ENCODE peak calls at places on chromosome 6, in ten cellular contexts. One of them, this sample, is unnamed. For H3K4me1, the result is how much of the 10 kb centered on the place peaks cover.

GRCh38 chr6:132005177-132005576 is 54.0 kb upstream of the CCN2 start:
- DNase-seq in A549: no peak
- DNase-seq in transverse colon: no peak
- DNase-seq in heart left ventricle: no peak
- DNase-seq in tibial nerve: no peak
- DNase-seq in esophagus squamous epithelium: no peak
- DNase-seq in ovary: no peak
- DNase-seq in right lobe of liver: no peak
- DNase-seq in body of pancreas: no peak
- DNase-seq in breast epithelium: no peak
- DNase-seq in this sample: no peak

GRCh38 chr6:139763468-139764214 is 389.2 kb upstream of the CITED2 start:
- DNase-seq in A549: no peak
- DNase-seq in transverse colon: no peak
- DNase-seq in heart left ventricle: no peak
- DNase-seq in tibial nerve: no peak
- DNase-seq in esophagus squamous epithelium: no peak
- DNase-seq in ovary: no peak
- DNase-seq in right lobe of liver: no peak
- DNase-seq in body of pancreas: no peak
- DNase-seq in breast epithelium: no peak
- DNase-seq in this sample: no peak

GRCh38 chr6:105593056-105593455 is 190.2 kb upstream of the PREP start:
- DNase-seq in A549: no peak
- DNase-seq in transverse colon: no peak
- DNase-seq in heart left ventricle: no peak
- DNase-seq in tibial nerve: no peak
- DNase-seq in esophagus squamous epithelium: no peak
- DNase-seq in ovary: no peak
- DNase-seq in right lobe of liver: no peak
- DNase-seq in body of pancreas: no peak
- DNase-seq in breast epithelium: no peak
- DNase-seq in this sample: no peak

GRCh38 chr6:130585587-130585986 is 219.8 kb downstream of the TMEM200A start:
- DNase-seq in A549: no peak
- DNase-seq in transverse colon: no peak
- DNase-seq in heart left ventricle: no peak
- DNase-seq in tibial nerve: no peak
- DNase-seq in esophagus squamous epithelium: no peak
- DNase-seq in ovary: no peak
- DNase-seq in right lobe of liver: no peak
- DNase-seq in body of pancreas: no peak
- DNase-seq in breast epithelium: no peak
- DNase-seq in this sample: no peak

GRCh38 chr6:102815207-102815606 is 1421.7 kb downstream of the GRIK2 start:
- DNase-seq in A549: no peak
- DNase-seq in transverse colon: no peak
- DNase-seq in heart left ventricle: no peak
- DNase-seq in tibial nerve: no peak
- DNase-seq in esophagus squamous epithelium: no peak
- DNase-seq in ovary: no peak
- DNase-seq in right lobe of liver: no peak
- DNase-seq in body of pancreas: no peak
- DNase-seq in breast epithelium: no peak
- DNase-seq in this sample: no peak

GRCh38 chr6:28212510-28213212 is 12.4 kb upstream of the ZSCAN9 start:
- DNase-seq in A549: peak
- DNase-seq in transverse colon: peak
- DNase-seq in heart left ventricle: no peak
- DNase-seq in tibial nerve: no peak
- DNase-seq in esophagus squamous epithelium: no peak
- DNase-seq in ovary: no peak
- DNase-seq in right lobe of liver: no peak
- DNase-seq in body of pancreas: peak
- DNase-seq in breast epithelium: no peak
- DNase-seq in this sample: no peak

GRCh38 chr6:37083243-37084138 is 78.0 kb downstream of the FGD2 start:
- DNase-seq in A549: no peak
- DNase-seq in transverse colon: peak
- DNase-seq in heart left ventricle: peak
- DNase-seq in tibial nerve: peak
- DNase-seq in esophagus squamous epithelium: no peak
- DNase-seq in ovary: peak
- DNase-seq in right lobe of liver: peak
- DNase-seq in body of pancreas: peak
- DNase-seq in breast epithelium: peak
- DNase-seq in this sample: peak

GRCh38 chr6:41877051-41877680 is 18.0 kb downstream of the USP49 start:
- DNase-seq in A549: no peak
- DNase-seq in transverse colon: no peak
- DNase-seq in heart left ventricle: no peak
- DNase-seq in tibial nerve: no peak
- DNase-seq in esophagus squamous epithelium: no peak
- DNase-seq in ovary: no peak
- DNase-seq in right lobe of liver: no peak
- DNase-seq in body of pancreas: no peak
- DNase-seq in breast epithelium: no peak
- DNase-seq in this sample: no peak

GRCh38 chr6:73728548-73729205 is 32.7 kb downstream of the CD109 start:
- DNase-seq in A549: no peak
- DNase-seq in transverse colon: no peak
- DNase-seq in heart left ventricle: no peak
- DNase-seq in tibial nerve: no peak
- DNase-seq in esophagus squamous epithelium: no peak
- DNase-seq in ovary: no peak
- DNase-seq in right lobe of liver: no peak
- DNase-seq in body of pancreas: no peak
- DNase-seq in breast epithelium: no peak
- DNase-seq in this sample: no peak

GRCh38 chr6:106077881-106078280 is 8.3 kb upstream of the PRDM1 start:
- DNase-seq in A549: no peak
- DNase-seq in transverse colon: no peak
- DNase-seq in heart left ventricle: no peak
- DNase-seq in tibial nerve: no peak
- DNase-seq in esophagus squamous epithelium: no peak
- DNase-seq in ovary: no peak
- DNase-seq in right lobe of liver: no peak
- DNase-seq in body of pancreas: no peak
- DNase-seq in breast epithelium: no peak
- DNase-seq in this sample: no peak

GRCh38 chr6:44223471-44224153 is at the start of gene SLC29A1:
- DNase-seq in A549: peak
- DNase-seq in transverse colon: peak
- DNase-seq in heart left ventricle: peak
- DNase-seq in tibial nerve: peak
- DNase-seq in esophagus squamous epithelium: no peak
- DNase-seq in ovary: peak
- DNase-seq in right lobe of liver: peak
- DNase-seq in body of pancreas: peak
- DNase-seq in breast epithelium: peak
- DNase-seq in this sample: peak
- TF ChIP-seq POLR2A in A549: peak
- TF ChIP-seq POLR2A in transverse colon: no peak
- TF ChIP-seq POLR2A in heart left ventricle: peak
- TF ChIP-seq POLR2A in tibial nerve: peak
- TF ChIP-seq POLR2A in esophagus squamous epithelium: no peak
- TF ChIP-seq POLR2A in ovary: peak
- TF ChIP-seq POLR2A in right lobe of liver: peak
- TF ChIP-seq POLR2A in body of pancreas: peak
- TF ChIP-seq POLR2A in breast epithelium: no peak
- TF ChIP-seq POLR2A in this sample: peak

DNA sequence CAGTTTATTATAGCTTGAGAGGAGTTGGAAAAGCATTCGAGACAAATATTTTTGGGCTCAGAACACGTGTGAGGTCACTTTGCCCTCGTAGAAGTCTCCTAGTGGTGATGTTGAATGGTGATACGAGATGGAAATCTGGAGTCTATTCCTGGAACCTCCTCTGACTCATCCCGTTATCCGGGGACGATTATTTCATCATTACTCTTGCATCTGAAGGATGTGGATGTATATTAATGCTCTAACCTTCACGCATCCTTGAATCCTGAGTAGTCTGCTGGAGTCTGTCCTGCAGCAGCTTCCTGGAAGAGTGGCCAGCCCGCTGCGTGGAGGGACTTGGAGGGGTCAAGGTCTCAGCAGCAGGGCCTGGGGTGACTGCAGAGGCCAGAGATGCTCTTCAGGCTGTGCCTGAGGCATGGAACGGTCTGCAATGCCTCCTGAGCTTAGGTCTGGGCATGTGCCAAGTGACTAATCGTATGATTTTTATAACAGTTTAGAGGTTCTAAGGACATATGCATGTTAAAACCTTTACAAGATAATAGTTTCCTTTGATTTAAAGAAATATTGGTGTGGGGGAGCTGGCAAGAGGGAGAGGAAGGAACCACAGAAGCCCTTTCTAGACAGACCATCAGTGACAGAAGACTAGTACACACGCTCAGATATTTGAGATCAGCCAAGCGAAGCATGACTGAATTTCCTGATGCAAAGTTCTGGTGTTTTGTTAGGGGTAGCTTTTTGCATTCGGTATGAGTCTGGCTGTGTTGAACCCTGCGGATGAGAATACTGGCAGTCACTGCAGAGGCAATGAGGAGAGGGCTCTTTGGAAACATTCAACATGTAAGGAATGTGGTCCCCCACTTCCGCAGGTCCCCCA is 400.2 kb downstream of the QKI start:
- DNase-seq in A549: peak
- DNase-seq in transverse colon: no peak
- DNase-seq in heart left ventricle: peak
- DNase-seq in tibial nerve: peak
- DNase-seq in esophagus squamous epithelium: no peak
- DNase-seq in ovary: no peak
- DNase-seq in right lobe of liver: no peak
- DNase-seq in body of pancreas: no peak
- DNase-seq in breast epithelium: no peak
- DNase-seq in this sample: peak
- TF ChIP-seq CTCF in A549: no peak
- TF ChIP-seq CTCF in transverse colon: no peak
- TF ChIP-seq CTCF in heart left ventricle: no peak
- TF ChIP-seq CTCF in tibial nerve: no peak
- TF ChIP-seq CTCF in esophagus squamous epithelium: peak
- TF ChIP-seq CTCF in ovary: no peak
- TF ChIP-seq CTCF in right lobe of liver: no peak
- TF ChIP-seq CTCF in body of pancreas: no peak
- TF ChIP-seq CTCF in breast epithelium: no peak
- TF ChIP-seq CTCF in this sample: peak

DNA sequence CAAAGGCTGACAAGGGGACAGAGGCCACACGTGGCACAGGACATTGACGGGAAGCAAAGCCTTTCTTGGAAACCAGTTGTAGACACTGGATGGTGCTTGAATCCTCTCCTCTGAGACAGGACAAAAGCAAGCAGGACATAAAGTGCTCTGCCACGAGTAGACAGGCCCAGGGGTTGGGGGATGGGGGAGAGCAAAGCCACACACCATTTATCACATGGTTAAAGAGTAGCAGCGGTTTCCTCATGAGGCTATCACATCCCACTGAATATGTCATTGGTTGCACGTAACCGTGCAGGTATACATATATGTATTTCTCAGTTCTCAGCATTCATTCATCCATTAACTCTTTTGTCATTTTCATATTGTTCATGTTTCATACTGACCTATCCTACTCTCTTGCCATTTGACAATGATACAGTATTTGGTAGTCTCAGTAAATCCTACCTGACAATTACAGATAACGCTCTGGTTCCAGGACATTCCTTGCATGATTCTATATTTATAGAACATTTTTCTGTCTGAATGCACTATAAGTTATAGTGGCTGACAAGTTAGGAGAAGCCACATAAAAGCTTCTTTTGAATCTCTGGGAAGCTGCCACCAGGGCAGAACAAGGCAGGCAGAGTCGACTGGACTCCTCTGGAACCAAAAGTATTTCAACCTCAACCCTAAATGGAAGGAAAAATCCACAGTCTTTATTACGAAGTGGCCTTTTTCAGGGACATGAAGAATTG is 23.6 kb downstream of the METTL24 start:
- DNase-seq in A549: no peak
- DNase-seq in transverse colon: no peak
- DNase-seq in heart left ventricle: no peak
- DNase-seq in tibial nerve: no peak
- DNase-seq in esophagus squamous epithelium: no peak
- DNase-seq in ovary: no peak
- DNase-seq in right lobe of liver: no peak
- DNase-seq in body of pancreas: no peak
- DNase-seq in breast epithelium: no peak
- DNase-seq in this sample: no peak
- H3K4me1 ChIP-seq in A549: under half
- H3K4me1 ChIP-seq in transverse colon: under half
- H3K4me1 ChIP-seq in heart left ventricle: under half
- H3K4me1 ChIP-seq in tibial nerve: under half
- H3K4me1 ChIP-seq in esophagus squamous epithelium: under half
- H3K4me1 ChIP-seq in ovary: under half
- H3K4me1 ChIP-seq in right lobe of liver: under half
- H3K4me1 ChIP-seq in body of pancreas: under half
- H3K4me1 ChIP-seq in breast epithelium: under half
- H3K4me1 ChIP-seq in this sample: under half

GRCh38 chr6:138692978-138693909 is 80.3 kb upstream of the CCDC28A start:
- DNase-seq in A549: peak
- DNase-seq in transverse colon: peak
- DNase-seq in heart left ventricle: peak
- DNase-seq in tibial nerve: peak
- DNase-seq in esophagus squamous epithelium: no peak
- DNase-seq in ovary: peak
- DNase-seq in right lobe of liver: peak
- DNase-seq in body of pancreas: peak
- DNase-seq in breast epithelium: peak
- DNase-seq in this sample: peak
- TF ChIP-seq POLR2A in A549: peak
- TF ChIP-seq POLR2A in transverse colon: peak
- TF ChIP-seq POLR2A in heart left ventricle: no peak
- TF ChIP-seq POLR2A in tibial nerve: no peak
- TF ChIP-seq POLR2A in esophagus squamous epithelium: peak
- TF ChIP-seq POLR2A in ovary: no peak
- TF ChIP-seq POLR2A in right lobe of liver: peak
- TF ChIP-seq POLR2A in body of pancreas: peak
- TF ChIP-seq POLR2A in breast epithelium: no peak
- TF ChIP-seq POLR2A in this sample: peak

DNA sequence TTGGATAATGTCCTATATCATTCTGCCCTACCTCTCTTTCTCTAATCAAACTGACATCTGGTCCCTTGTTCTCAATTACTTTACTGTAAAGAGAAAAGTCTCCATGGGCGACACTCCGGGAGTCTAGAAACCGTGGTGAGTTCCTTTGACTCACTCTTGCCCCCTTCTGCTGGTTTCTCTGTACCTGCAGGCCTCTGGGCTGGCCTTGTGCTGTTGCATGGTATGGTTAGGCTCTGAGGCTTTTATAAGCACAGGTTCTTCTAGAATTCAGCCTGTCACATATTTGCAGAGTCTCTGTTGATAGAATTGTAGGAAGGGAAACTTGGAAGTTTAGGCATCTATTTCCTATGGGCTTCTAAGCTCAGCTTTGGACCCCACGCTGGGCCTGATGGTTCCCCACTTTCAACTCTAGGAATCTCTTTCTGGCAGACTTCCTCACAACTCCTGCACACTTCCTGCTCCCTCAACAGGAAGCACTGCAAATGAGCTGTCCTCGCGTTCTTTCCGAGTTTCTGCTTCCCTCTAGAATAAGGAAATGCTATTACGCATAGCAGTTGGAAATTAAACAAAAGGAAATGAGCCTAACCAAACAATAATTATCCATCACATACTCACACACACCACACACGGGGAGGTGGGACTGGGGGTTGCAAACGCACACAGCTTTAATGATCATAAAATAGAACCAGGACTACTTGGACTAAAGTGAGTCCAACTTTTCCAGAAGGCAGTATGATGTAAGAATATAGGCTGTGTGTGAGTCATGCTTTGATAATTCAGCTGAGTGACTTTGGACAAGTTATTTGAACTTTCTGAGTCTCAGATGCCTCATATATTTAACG is 683.3 kb downstream of the QKI start:
- DNase-seq in A549: no peak
- DNase-seq in transverse colon: no peak
- DNase-seq in heart left ventricle: peak
- DNase-seq in tibial nerve: no peak
- DNase-seq in esophagus squamous epithelium: no peak
- DNase-seq in ovary: no peak
- DNase-seq in right lobe of liver: no peak
- DNase-seq in body of pancreas: no peak
- DNase-seq in breast epithelium: no peak
- DNase-seq in this sample: no peak
- TF ChIP-seq CTCF in A549: no peak
- TF ChIP-seq CTCF in transverse colon: no peak
- TF ChIP-seq CTCF in heart left ventricle: peak
- TF ChIP-seq CTCF in tibial nerve: no peak
- TF ChIP-seq CTCF in esophagus squamous epithelium: no peak
- TF ChIP-seq CTCF in ovary: no peak
- TF ChIP-seq CTCF in right lobe of liver: no peak
- TF ChIP-seq CTCF in body of pancreas: no peak
- TF ChIP-seq CTCF in breast epithelium: no peak
- TF ChIP-seq CTCF in this sample: peak